ENCODE peak calls at places on chromosomes 4 and X, in six cellular contexts. A is endothelial cell of umbilical vein, S is A549, G is GM12878, L is HepG2, Q is K562. X is an unnamed sample.

GRCh38 chrX:16778545-16778944 is 7.7 kb upstream of the TXLNG start:
- DNase-seq in A (no peak), S (no peak), G (no peak), L (peak), Q (no peak), X (no peak)

GRCh38 chrX:78104447-78105176 is 564 bp downstream of the PGK1 start:
- DNase-seq in A (peak), S (peak), G (no peak), L (peak), Q (peak), X (peak)

GRCh38 chr4:113759696-113760093 is 1.8 kb downstream of the CAMK2D start:
- DNase-seq in A (no peak), S (no peak), G (no peak), L (no peak), Q (no peak), X (no peak)

GRCh38 chrX:139388234-139388633 is 142.3 kb upstream of the F9 start:
- DNase-seq in A (no peak), S (no peak), G (no peak), L (no peak), Q (no peak), X (no peak)

GRCh38 chr4:22962186-22962786 is 269.5 kb downstream of the GBA3 start:
- DNase-seq in A (no peak), S (no peak), G (no peak), L (no peak), Q (peak), X (peak)

GRCh38 chrX:40109288-40110008 is 11.7 kb upstream of the BCOR start:
- DNase-seq in A (peak), S (peak), G (no peak), L (peak), Q (peak), X (peak)

GRCh38 chr4:111537861-111538260 is 607.4 kb upstream of the FAM241A start:
- DNase-seq in A (no peak), S (no peak), G (no peak), L (no peak), Q (no peak), X (no peak)

GRCh38 chrX:150465856-150466775 is 102.3 kb upstream of the MTM1 start:
- DNase-seq in A (no peak), S (no peak), G (no peak), L (no peak), Q (no peak), X (no peak)

GRCh38 chr4:35038079-35038805 is 1206.1 kb downstream of the ARAP2 start:
- DNase-seq in A (no peak), S (no peak), G (no peak), L (no peak), Q (no peak), X (no peak)

GRCh38 chr4:76002176-76002575 is 5.1 kb downstream of the CXCL9 start:
- DNase-seq in A (peak), S (no peak), G (no peak), L (no peak), Q (no peak), X (peak)

GRCh38 chr4:176002007-176002623 is 63.5 kb upstream of the WDR17 start:
- DNase-seq in A (peak), S (peak), G (no peak), L (no peak), Q (no peak), X (no peak)

GRCh38 chr4:153137677-153138630 is 66.3 kb upstream of the TRIM2 start:
- DNase-seq in A (no peak), S (no peak), G (no peak), L (no peak), Q (peak), X (peak)

GRCh38 chr4:81508786-81509574 is 37.3 kb upstream of the RASGEF1B start:
- DNase-seq in A (no peak), S (no peak), G (no peak), L (no peak), Q (no peak), X (peak)

GRCh38 chr4:81512371-81512770 is 40.7 kb upstream of the RASGEF1B start:
- DNase-seq in A (no peak), S (no peak), G (no peak), L (no peak), Q (no peak), X (no peak)

GRCh38 chr4:81512945-81513584 is 41.4 kb upstream of the RASGEF1B start:
- DNase-seq in A (no peak), S (no peak), G (no peak), L (no peak), Q (no peak), X (no peak)

GRCh38 chr4:81509822-81510221 is 38.1 kb upstream of the RASGEF1B start:
- DNase-seq in A (no peak), S (no peak), G (no peak), L (no peak), Q (no peak), X (no peak)

GRCh38 chr4:81510643-81511189 is 39.0 kb upstream of the RASGEF1B start:
- DNase-seq in A (no peak), S (no peak), G (no peak), L (no peak), Q (no peak), X (no peak)
- H3K4me3 ChIP-seq in A (no peak), S (no peak), G (no peak), L (no peak), Q (no peak), X (no peak)

GRCh38 chr4:158302076-158302866 is 92.0 kb downstream of the TMEM144 start:
- DNase-seq in A (peak), S (no peak), G (no peak), L (no peak), Q (no peak), X (no peak)
- TF ChIP-seq MYC in A (no peak), S (no peak), G (no peak), L (no peak), Q (no peak), X (no peak)

GRCh38 chr4:1215347-1216075 is 33.4 kb downstream of the CTBP1 start:
- DNase-seq in A (no peak), S (no peak), G (peak), L (no peak), Q (no peak), X (no peak)

GRCh38 chr4:1214101-1215095 is 34.5 kb downstream of the CTBP1 start:
- DNase-seq in A (no peak), S (no peak), G (no peak), L (no peak), Q (no peak), X (no peak)

GRCh38 chr4:1217366-1217765 is 31.6 kb downstream of the CTBP1 start:
- DNase-seq in A (no peak), S (no peak), G (no peak), L (no peak), Q (no peak), X (no peak)

GRCh38 chr4:1216869-1217294 is 32.0 kb downstream of the CTBP1 start:
- DNase-seq in A (no peak), S (no peak), G (no peak), L (no peak), Q (no peak), X (no peak)

GRCh38 chr4:1216076-1216614 is 32.8 kb downstream of the CTBP1 start:
- DNase-seq in A (no peak), S (no peak), G (no peak), L (no peak), Q (no peak), X (no peak)
- TF ChIP-seq CTCF in A (no peak), S (no peak), G (no peak), L (no peak), Q (no peak), X (no peak)

GRCh38 chr4:151226004-151226932 is 50.7 kb upstream of the PRSS48 start:
- DNase-seq in A (peak), S (peak), G (no peak), L (no peak), Q (no peak), X (no peak)
- H3K4me3 ChIP-seq in A (peak), S (no peak), G (no peak), L (no peak), Q (no peak), X (no peak)

GRCh38 chr4:77880784-77881183 is 18.2 kb downstream of the MRPL1 start:
- DNase-seq in A (no peak), S (no peak), G (no peak), L (no peak), Q (no peak), X (no peak)
- TF ChIP-seq MYC in A (no peak), S (no peak), G (no peak), L (no peak), Q (no peak), X (no peak)

GRCh38 chr4:141933978-141934377 is 297.6 kb downstream of the IL15 start:
- DNase-seq in A (no peak), S (no peak), G (no peak), L (no peak), Q (peak), X (no peak)
- TF ChIP-seq CTCF in A (no peak), S (no peak), G (no peak), L (no peak), Q (no peak), X (no peak)

GRCh38 chr4:124907881-124908280 is 195.3 kb upstream of the ANKRD50 start:
- DNase-seq in A (no peak), S (no peak), G (no peak), L (no peak), Q (no peak), X (no peak)

GRCh38 chr4:124899997-124900396 is 187.5 kb upstream of the ANKRD50 start:
- DNase-seq in A (no peak), S (no peak), G (no peak), L (no peak), Q (no peak), X (no peak)

GRCh38 chr4:124904723-124905390 is 192.3 kb upstream of the ANKRD50 start:
- DNase-seq in A (peak), S (no peak), G (no peak), L (no peak), Q (no peak), X (no peak)

GRCh38 chr4:124902111-124902510 is 189.6 kb upstream of the ANKRD50 start:
- DNase-seq in A (no peak), S (no peak), G (no peak), L (no peak), Q (no peak), X (no peak)

DNA sequence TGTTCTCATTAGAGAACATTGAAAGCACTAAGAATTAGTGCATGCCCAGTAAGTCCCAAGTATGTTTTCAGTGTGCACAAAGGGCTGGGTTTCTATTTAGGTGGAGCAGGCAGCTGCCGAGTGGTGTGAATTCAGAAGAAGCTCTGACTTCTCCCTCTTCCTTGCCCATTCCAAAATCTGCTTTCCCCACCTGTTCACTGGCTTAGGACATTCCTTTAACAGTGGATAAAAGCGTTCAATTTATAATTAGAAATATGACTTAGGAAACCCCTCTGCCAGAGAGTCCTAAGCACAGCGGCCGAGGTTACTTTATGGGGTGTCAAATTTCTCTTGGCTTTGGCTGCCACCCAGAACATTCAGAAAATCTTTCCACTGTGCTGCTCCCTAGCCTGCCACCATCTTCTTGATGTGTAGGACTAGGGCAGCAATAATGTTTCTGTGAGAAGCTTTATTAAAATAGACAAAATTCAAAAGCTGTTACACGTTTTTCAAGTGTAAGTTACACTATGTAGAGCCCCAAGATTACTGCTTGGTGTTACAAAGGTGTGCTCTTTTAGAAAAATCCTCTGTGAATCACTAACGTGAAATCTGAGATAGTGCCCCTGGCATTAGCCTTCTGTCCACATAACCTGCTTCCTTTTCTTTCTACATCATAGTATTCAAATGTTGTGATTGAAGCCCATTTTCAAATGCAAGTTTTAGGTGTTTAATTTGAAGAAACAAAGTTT is 191.6 kb upstream of the ANKRD50 start:
- DNase-seq in A (peak), S (no peak), G (no peak), L (no peak), Q (no peak), X (no peak)
- H3K4me3 ChIP-seq in A (no peak), S (no peak), G (no peak), L (no peak), Q (no peak), X (no peak)

DNA sequence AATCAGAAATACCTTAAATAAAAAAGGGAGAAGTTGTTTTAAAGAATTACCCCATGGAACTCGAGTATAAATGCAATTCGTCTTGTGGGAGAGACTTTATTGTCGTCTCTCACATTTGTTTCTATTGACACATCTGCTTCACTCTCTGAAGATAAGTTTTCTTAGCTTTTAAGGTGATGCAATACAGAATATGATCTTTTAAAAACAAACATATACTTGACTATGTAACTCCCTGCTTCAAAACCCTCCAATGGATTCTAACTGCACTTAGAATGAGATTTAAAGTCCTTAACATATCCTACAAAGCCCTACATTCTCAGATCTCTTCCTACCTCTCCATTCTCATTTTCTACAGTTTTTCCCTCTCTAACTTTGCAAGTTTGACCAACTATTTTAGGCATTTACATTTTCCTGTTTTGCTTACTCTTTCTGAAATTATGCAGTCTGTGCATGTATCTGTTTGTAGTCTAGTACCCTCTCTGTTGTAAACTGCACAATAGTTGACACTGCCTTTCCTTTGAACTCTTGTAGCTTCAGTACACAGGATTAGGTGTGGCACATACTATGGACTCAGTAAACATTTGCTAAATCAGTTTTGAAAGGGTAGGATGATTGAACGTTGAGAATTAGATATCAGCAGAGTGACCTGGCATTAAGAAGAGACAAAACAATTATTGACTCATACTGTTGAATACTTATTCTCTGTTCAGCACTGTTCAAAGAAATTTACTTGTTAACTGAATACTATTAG is 59.8 kb downstream of the AGTR2 start:
- DNase-seq in A (no peak), S (no peak), G (no peak), L (peak), Q (no peak), X (no peak)
- TF ChIP-seq MYC in A (no peak), S (no peak), G (no peak), L (no peak), Q (no peak), X (no peak)

DNA sequence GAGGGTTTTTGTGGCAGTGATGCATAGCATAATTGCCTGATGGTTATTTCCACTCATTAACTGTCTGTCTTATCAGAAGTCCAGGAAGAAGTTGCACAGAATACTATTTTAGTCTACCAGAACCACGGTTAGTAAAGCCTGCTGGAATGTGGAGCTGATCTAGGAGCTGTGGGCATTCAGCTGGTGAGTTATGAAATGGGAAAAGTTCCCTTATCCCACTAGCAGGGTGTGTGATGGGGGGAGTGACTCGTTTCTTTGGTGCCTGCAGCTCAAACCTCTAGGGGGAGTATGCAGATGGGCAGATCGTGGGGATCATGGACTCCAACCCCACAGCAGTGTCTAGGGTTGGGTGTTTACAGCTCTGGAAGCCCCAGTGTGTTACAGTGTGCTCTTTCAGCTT is 305.6 kb upstream of the BOD1L1 start:
- DNase-seq in A (no peak), S (no peak), G (no peak), L (no peak), Q (no peak), X (peak)
- TF ChIP-seq CTCF in A (no peak), S (no peak), G (no peak), L (peak), Q (no peak), X (peak)

DNA sequence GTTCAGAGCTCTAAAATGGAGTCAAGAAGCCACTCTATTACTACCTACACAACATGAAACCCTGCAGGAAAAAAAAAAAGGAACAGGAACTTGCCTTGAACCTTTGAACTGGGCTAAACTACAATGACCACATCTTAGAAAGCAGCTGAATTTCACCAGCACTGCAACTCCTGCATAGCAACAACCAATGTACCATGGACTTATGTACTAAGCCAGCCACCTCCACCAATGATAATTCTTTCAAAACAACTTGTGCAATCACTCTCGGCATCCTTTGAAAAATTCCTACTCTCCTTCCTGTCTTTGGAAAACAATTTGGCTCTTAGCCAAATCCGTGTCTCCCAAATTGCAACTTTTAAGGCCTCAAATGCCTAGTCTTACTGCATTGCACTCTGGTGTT is 26.8 kb upstream of the FMR1 start:
- DNase-seq in A (no peak), S (no peak), G (no peak), L (peak), Q (no peak), X (peak)
- H3K4me3 ChIP-seq in A (no peak), S (no peak), G (no peak), L (no peak), Q (no peak), X (no peak)